ENCODE peak calls at places on chromosomes 1 and 21, in eight cellular contexts. X, F, G, Z, P, W, E and Y are unnamed samples.

GRCh38 chr1:230381049-230381467 is 45.1 kb downstream of the PGBD5 start:
- DNase-seq in P (peak; percentile 16), W (no peak), E (no peak), G (no peak), X (no peak), F (no peak), Z (no peak), Y (no peak)

GRCh38 chr1:3186526-3186921 is 117.5 kb downstream of the PRDM16 start:
- DNase-seq in Z (no peak), F (no peak), P (peak; percentile 53), G (peak; percentile 57), W (no peak), E (peak; percentile 84), X (peak; percentile 18), Y (no peak)

GRCh38 chr21:35428489-35428888 is 379.4 kb upstream of the RUNX1 start:
- DNase-seq in P (no peak), G (no peak), W (no peak), X (no peak), F (no peak), E (peak; percentile 50), Z (no peak), Y (no peak)

GRCh38 chr1:169044296-169044695 is 62.2 kb upstream of the ATP1B1 start:
- DNase-seq in E (no peak), F (no peak), G (no peak), Z (no peak), P (no peak), X (peak; percentile 59), W (no peak), Y (no peak)

GRCh38 chr1:17274186-17275170 is 25.6 kb downstream of the PADI3 start:
- DNase-seq in X (peak; percentile 65), E (peak; percentile 18), Z (peak; percentile 47), W (no peak), F (peak; percentile 42), G (peak; percentile 75), P (peak; percentile 74), Y (no peak)

GRCh38 chr1:245871881-245872280 is 635.2 kb downstream of the SMYD3 start:
- DNase-seq in P (no peak), F (no peak), E (peak; percentile 100), X (no peak), W (peak; percentile 94), G (no peak), Z (no peak), Y (no peak)

GRCh38 chr1:232016636-232017035 is 390.0 kb downstream of the DISC1 start:
- DNase-seq in Z (no peak), W (no peak), X (no peak), P (no peak), F (no peak), E (peak; percentile 40), G (no peak), Y (no peak)

GRCh38 chr1:214500349-214501055 is 50.9 kb downstream of the PTPN14 start:
- DNase-seq in F (no peak), Z (no peak), W (no peak), G (no peak), E (peak; percentile 57), X (no peak), P (no peak), Y (no peak)

GRCh38 chr1:43074244-43074643 is 97.8 kb downstream of the EBNA1BP2 start:
- DNase-seq in P (no peak), W (no peak), Z (no peak), E (no peak), G (no peak), F (peak; percentile 16), X (peak; percentile 70), Y (no peak)

GRCh38 chr21:43645414-43645891 is 13.8 kb downstream of the HSF2BP start:
- DNase-seq in W (peak; percentile 55), F (no peak), E (peak; percentile 78), Z (no peak), P (peak; percentile 67), G (peak; percentile 13), X (peak; percentile 88), Y (no peak)

GRCh38 chr1:234912541-234913312 is 215.9 kb downstream of the TOMM20 start:
- DNase-seq in F (no peak), Z (no peak), G (no peak), E (peak; percentile 33), P (no peak), X (no peak), W (no peak), Y (no peak)
- TF ChIP-seq CTCF in F (no peak), Z (no peak), G (no peak), E (no peak), P (no peak), X (no peak), W (no peak), Y (no peak)

GRCh38 chr1:228744356-228744755 is 9.1 kb downstream of the RHOU start:
- DNase-seq in Z (no peak), G (no peak), E (no peak), F (no peak), W (no peak), P (no peak), X (no peak), Y (no peak)

GRCh38 chr1:228744918-228745317 is 9.6 kb downstream of the RHOU start:
- DNase-seq in W (no peak), F (no peak), E (no peak), P (no peak), X (no peak), G (no peak), Z (no peak), Y (no peak)

GRCh38 chr1:228743405-228743804 is 8.1 kb downstream of the RHOU start:
- DNase-seq in F (no peak), P (no peak), W (no peak), X (no peak), G (no peak), Z (no peak), E (no peak), Y (no peak)

GRCh38 chr1:228747536-228747935 is 12.3 kb downstream of the RHOU start:
- DNase-seq in W (no peak), E (no peak), Z (no peak), F (no peak), G (no peak), X (no peak), P (no peak), Y (no peak)

GRCh38 chr1:228745497-228745896 is 10.2 kb downstream of the RHOU start:
- DNase-seq in W (no peak), Z (no peak), P (no peak), G (no peak), X (no peak), F (no peak), E (no peak), Y (no peak)
- TF ChIP-seq CTCF in W (no peak), Z (no peak), P (no peak), G (no peak), X (no peak), F (no peak), E (no peak), Y (no peak)

GRCh38 chr1:224183591-224184312 is 712 bp downstream of the DEGS1 start:
- DNase-seq in X (peak; percentile 63), F (no peak), Z (peak; percentile 39), G (peak; percentile 51), E (peak; percentile 66), P (peak; percentile 56), W (no peak), Y (peak; percentile 46)
- TF ChIP-seq CTCF in X (peak; percentile 13), F (no peak), Z (no peak), G (no peak), E (no peak), P (no peak), W (no peak), Y (no peak)

GRCh38 chr21:17560377-17560776 is 47.5 kb downstream of the CXADR start:
- DNase-seq in E (no peak), G (no peak), W (no peak), P (no peak), X (no peak), F (no peak), Z (no peak), Y (no peak)

GRCh38 chr21:17550671-17551308 is 37.9 kb downstream of the CXADR start:
- DNase-seq in X (no peak), P (no peak), F (no peak), W (no peak), G (no peak), Z (no peak), E (no peak), Y (no peak)

GRCh38 chr21:17554120-17554519 is 41.3 kb downstream of the CXADR start:
- DNase-seq in W (no peak), P (no peak), Z (no peak), X (no peak), G (no peak), E (no peak), F (no peak), Y (no peak)

GRCh38 chr21:17552410-17552809 is 39.6 kb downstream of the CXADR start:
- DNase-seq in W (no peak), F (no peak), X (no peak), P (no peak), Z (no peak), E (no peak), G (no peak), Y (no peak)

DNA sequence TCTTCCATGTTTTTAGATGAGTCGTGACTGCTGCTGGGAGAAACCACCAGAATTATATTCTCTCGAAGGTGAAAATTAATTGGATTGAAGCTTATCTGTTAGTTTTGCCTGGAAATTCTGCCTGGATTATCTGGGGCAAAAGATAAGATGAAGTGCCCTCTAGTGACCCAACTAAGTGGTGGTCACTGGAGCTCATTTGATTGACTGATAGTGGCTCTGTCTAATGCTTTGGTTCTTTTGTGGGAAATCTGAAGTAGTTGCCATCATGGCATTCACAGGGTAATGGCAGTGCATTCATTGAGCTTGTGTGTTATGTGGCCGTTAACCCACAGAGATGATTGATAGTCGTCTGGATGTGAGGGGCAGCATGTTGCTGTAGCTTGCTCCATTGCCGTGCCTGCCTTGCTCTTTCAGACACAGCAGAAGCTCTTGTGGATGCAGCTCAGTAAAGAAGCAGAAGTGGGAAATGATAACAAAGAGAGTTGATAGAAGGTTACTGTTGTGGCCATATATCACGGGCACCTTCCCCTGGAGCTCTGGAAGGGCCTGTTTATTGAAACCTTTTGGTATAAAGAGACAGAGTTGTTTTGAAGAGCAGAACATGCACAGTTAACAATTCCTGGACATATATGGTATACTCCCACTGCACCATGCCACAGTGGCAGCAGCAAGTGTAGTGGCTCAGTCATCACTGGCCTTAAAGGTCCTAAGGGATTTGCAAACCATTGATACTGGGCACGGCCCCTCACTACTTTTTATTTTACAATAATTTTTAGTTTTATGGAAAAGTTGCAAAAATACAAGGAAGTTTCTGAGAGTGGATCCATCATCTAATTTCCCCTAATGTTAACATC is 42.0 kb downstream of the CXADR start:
- DNase-seq in E (peak; percentile 5), X (peak; percentile 20), G (no peak), Z (no peak), F (no peak), W (no peak), P (no peak), Y (no peak)
- TF ChIP-seq CTCF in E (peak; percentile 14), X (peak; percentile 56), G (peak; percentile 32), Z (peak; percentile 23), F (peak; percentile 54), W (no peak), P (no peak), Y (peak; percentile 12)

GRCh38 chr1:6180215-6180577 is at the start of gene CHD5:
- DNase-seq in F (no peak), E (no peak), W (no peak), G (no peak), X (peak; percentile 40), P (no peak), Z (no peak), Y (no peak)
- TF ChIP-seq CTCF in F (no peak), E (no peak), W (no peak), G (peak; percentile 36), X (peak; percentile 23), P (no peak), Z (peak; percentile 19), Y (peak; percentile 12)